ENCODE peak calls at places on chromosomes 6 and 20, in eight cellular contexts. One of them, this sample, is unnamed.

GRCh38 chr20:48538058-48538825 is 289.6 kb downstream of the PREX1 start:
- DNase-seq in kidney: no peak
- DNase-seq in suprapubic skin: no peak
- DNase-seq in OCI-LY7: no peak
- DNase-seq in Peyer's patch: no peak
- DNase-seq in BJ: peak; percentile 56
- DNase-seq in testis: peak; percentile 49
- DNase-seq in upper lobe of left lung: no peak
- DNase-seq in this sample: peak; percentile 61

GRCh38 chr6:122184260-122184934 is 215.1 kb upstream of the HSF2 start:
- DNase-seq in kidney: no peak
- DNase-seq in suprapubic skin: no peak
- DNase-seq in OCI-LY7: no peak
- DNase-seq in Peyer's patch: no peak
- DNase-seq in BJ: no peak
- DNase-seq in testis: no peak
- DNase-seq in upper lobe of left lung: no peak
- DNase-seq in this sample: peak; percentile 50

GRCh38 chr6:157706883-157707282 is 116.2 kb upstream of the SNX9 start:
- DNase-seq in kidney: no peak
- DNase-seq in suprapubic skin: no peak
- DNase-seq in OCI-LY7: no peak
- DNase-seq in Peyer's patch: no peak
- DNase-seq in BJ: no peak
- DNase-seq in testis: no peak
- DNase-seq in upper lobe of left lung: no peak
- DNase-seq in this sample: no peak

GRCh38 chr6:47221565-47221964 is 88.1 kb downstream of the TNFRSF21 start:
- DNase-seq in kidney: no peak
- DNase-seq in suprapubic skin: no peak
- DNase-seq in OCI-LY7: no peak
- DNase-seq in Peyer's patch: no peak
- DNase-seq in BJ: no peak
- DNase-seq in testis: no peak
- DNase-seq in upper lobe of left lung: no peak
- DNase-seq in this sample: no peak

GRCh38 chr20:61803903-61804804 is 261.5 kb downstream of the TAF4 start:
- DNase-seq in kidney: peak; percentile 51
- DNase-seq in suprapubic skin: no peak
- DNase-seq in OCI-LY7: no peak
- DNase-seq in Peyer's patch: no peak
- DNase-seq in BJ: no peak
- DNase-seq in testis: peak; percentile 45
- DNase-seq in upper lobe of left lung: no peak
- DNase-seq in this sample: peak; percentile 48

GRCh38 chr6:169161572-169162167 is 92.0 kb downstream of the THBS2 start:
- DNase-seq in kidney: peak; percentile 51
- DNase-seq in suprapubic skin: no peak
- DNase-seq in OCI-LY7: no peak
- DNase-seq in Peyer's patch: no peak
- DNase-seq in BJ: no peak
- DNase-seq in testis: no peak
- DNase-seq in upper lobe of left lung: no peak
- DNase-seq in this sample: no peak

GRCh38 chr6:36581716-36582115 is 12.4 kb upstream of the SRSF3 start:
- DNase-seq in kidney: no peak
- DNase-seq in suprapubic skin: no peak
- DNase-seq in OCI-LY7: no peak
- DNase-seq in Peyer's patch: no peak
- DNase-seq in BJ: no peak
- DNase-seq in testis: no peak
- DNase-seq in upper lobe of left lung: no peak
- DNase-seq in this sample: no peak

GRCh38 chr6:22737331-22737730 is 168.0 kb downstream of the HDGFL1 start:
- DNase-seq in kidney: no peak
- DNase-seq in suprapubic skin: no peak
- DNase-seq in OCI-LY7: no peak
- DNase-seq in Peyer's patch: no peak
- DNase-seq in BJ: no peak
- DNase-seq in testis: peak; percentile 73
- DNase-seq in upper lobe of left lung: no peak
- DNase-seq in this sample: peak; percentile 25

GRCh38 chr6:1317302-1317815 is 5.5 kb downstream of the FOXQ1 start:
- DNase-seq in kidney: peak; percentile 70
- DNase-seq in suprapubic skin: no peak
- DNase-seq in OCI-LY7: no peak
- DNase-seq in Peyer's patch: no peak
- DNase-seq in BJ: no peak
- DNase-seq in testis: no peak
- DNase-seq in upper lobe of left lung: no peak
- DNase-seq in this sample: no peak

GRCh38 chr6:155248021-155249001 is 15.5 kb upstream of the CLDN20 start:
- DNase-seq in kidney: no peak
- DNase-seq in suprapubic skin: no peak
- DNase-seq in OCI-LY7: peak; percentile 63
- DNase-seq in Peyer's patch: peak; percentile 66
- DNase-seq in BJ: no peak
- DNase-seq in testis: peak; percentile 56
- DNase-seq in upper lobe of left lung: peak; percentile 87
- DNase-seq in this sample: peak; percentile 71

GRCh38 chr20:18588554-18589043 is 745 bp downstream of the DTD1 start:
- DNase-seq in kidney: no peak
- DNase-seq in suprapubic skin: no peak
- DNase-seq in OCI-LY7: no peak
- DNase-seq in Peyer's patch: no peak
- DNase-seq in BJ: no peak
- DNase-seq in testis: peak; percentile 18
- DNase-seq in upper lobe of left lung: no peak
- DNase-seq in this sample: no peak

GRCh38 chr6:111113731-111114438 is 26.6 kb downstream of the SLC16A10 start:
- DNase-seq in kidney: no peak
- DNase-seq in suprapubic skin: no peak
- DNase-seq in OCI-LY7: no peak
- DNase-seq in Peyer's patch: no peak
- DNase-seq in BJ: no peak
- DNase-seq in testis: peak; percentile 37
- DNase-seq in upper lobe of left lung: peak; percentile 59
- DNase-seq in this sample: peak; percentile 34

GRCh38 chr6:44039839-44040350 is 87.4 kb downstream of the MRPL14 start:
- DNase-seq in kidney: peak; percentile 26
- DNase-seq in suprapubic skin: no peak
- DNase-seq in OCI-LY7: no peak
- DNase-seq in Peyer's patch: no peak
- DNase-seq in BJ: no peak
- DNase-seq in testis: no peak
- DNase-seq in upper lobe of left lung: no peak
- DNase-seq in this sample: no peak

GRCh38 chr20:13991311-13991710 is 897 bp upstream of the SEL1L2 start:
- DNase-seq in kidney: no peak
- DNase-seq in suprapubic skin: no peak
- DNase-seq in OCI-LY7: no peak
- DNase-seq in Peyer's patch: no peak
- DNase-seq in BJ: no peak
- DNase-seq in testis: no peak
- DNase-seq in upper lobe of left lung: no peak
- DNase-seq in this sample: no peak

GRCh38 chr6:21479140-21479539 is 114.4 kb upstream of the SOX4 start:
- DNase-seq in kidney: no peak
- DNase-seq in suprapubic skin: no peak
- DNase-seq in OCI-LY7: no peak
- DNase-seq in Peyer's patch: no peak
- DNase-seq in BJ: no peak
- DNase-seq in testis: peak; percentile 69
- DNase-seq in upper lobe of left lung: no peak
- DNase-seq in this sample: peak; percentile 1

GRCh38 chr6:123380257-123380656 is 256.5 kb downstream of the TRDN start:
- DNase-seq in kidney: no peak
- DNase-seq in suprapubic skin: no peak
- DNase-seq in OCI-LY7: peak; percentile 6
- DNase-seq in Peyer's patch: no peak
- DNase-seq in BJ: no peak
- DNase-seq in testis: peak; percentile 23
- DNase-seq in upper lobe of left lung: no peak
- DNase-seq in this sample: peak; percentile 1

GRCh38 chr20:59940956-59941294 is 736 bp downstream of the FAM217B start:
- DNase-seq in kidney: no peak
- DNase-seq in suprapubic skin: no peak
- DNase-seq in OCI-LY7: no peak
- DNase-seq in Peyer's patch: no peak
- DNase-seq in BJ: no peak
- DNase-seq in testis: no peak
- DNase-seq in upper lobe of left lung: no peak
- DNase-seq in this sample: no peak

GRCh38 chr20:59939879-59940128 is 301 bp downstream of the PPP1R3D start:
- DNase-seq in kidney: peak; percentile 90
- DNase-seq in suprapubic skin: no peak
- DNase-seq in OCI-LY7: no peak
- DNase-seq in Peyer's patch: no peak
- DNase-seq in BJ: no peak
- DNase-seq in testis: peak; percentile 43
- DNase-seq in upper lobe of left lung: peak; percentile 68
- DNase-seq in this sample: no peak

GRCh38 chr20:59938696-59939051 is 1.4 kb downstream of the PPP1R3D start:
- DNase-seq in kidney: no peak
- DNase-seq in suprapubic skin: no peak
- DNase-seq in OCI-LY7: no peak
- DNase-seq in Peyer's patch: peak; percentile 44
- DNase-seq in BJ: no peak
- DNase-seq in testis: no peak
- DNase-seq in upper lobe of left lung: peak; percentile 69
- DNase-seq in this sample: peak; percentile 47

GRCh38 chr20:59939052-59939878 is 840 bp downstream of the PPP1R3D start:
- DNase-seq in kidney: peak; percentile 78
- DNase-seq in suprapubic skin: no peak
- DNase-seq in OCI-LY7: no peak
- DNase-seq in Peyer's patch: peak; percentile 49
- DNase-seq in BJ: no peak
- DNase-seq in testis: peak; percentile 23
- DNase-seq in upper lobe of left lung: peak; percentile 29
- DNase-seq in this sample: no peak

GRCh38 chr20:59940129-59940955 is at the start of the genes FAM217B and PPP1R3D:
- DNase-seq in kidney: peak; percentile 99
- DNase-seq in suprapubic skin: peak; percentile 99
- DNase-seq in OCI-LY7: peak; percentile 92
- DNase-seq in Peyer's patch: peak; percentile 99
- DNase-seq in BJ: peak; percentile 86
- DNase-seq in testis: peak; percentile 99
- DNase-seq in upper lobe of left lung: peak; percentile 100
- DNase-seq in this sample: peak; percentile 98
- TF ChIP-seq CTCF in kidney: peak; percentile 15
- TF ChIP-seq CTCF in suprapubic skin: no peak
- TF ChIP-seq CTCF in OCI-LY7: peak; percentile 34
- TF ChIP-seq CTCF in Peyer's patch: no peak
- TF ChIP-seq CTCF in BJ: peak; percentile 7
- TF ChIP-seq CTCF in testis: peak; percentile 2
- TF ChIP-seq CTCF in upper lobe of left lung: no peak
- TF ChIP-seq CTCF in this sample: no peak

GRCh38 chr6:159969921-159970320 is 1.0 kb downstream of the IGF2R start:
- DNase-seq in kidney: no peak
- DNase-seq in suprapubic skin: no peak
- DNase-seq in OCI-LY7: peak; percentile 21
- DNase-seq in Peyer's patch: peak; percentile 81
- DNase-seq in BJ: no peak
- DNase-seq in testis: peak; percentile 90
- DNase-seq in upper lobe of left lung: peak; percentile 86
- DNase-seq in this sample: peak; percentile 73
- H3K4me3 ChIP-seq in kidney: peak overlapping the region; percentile 74
- H3K4me3 ChIP-seq in suprapubic skin: peak overlapping the region; percentile 97
- H3K4me3 ChIP-seq in OCI-LY7: peak overlapping the region; percentile 92
- H3K4me3 ChIP-seq in Peyer's patch: peak overlapping the region; percentile 99
- H3K4me3 ChIP-seq in BJ: peak overlapping the region; percentile 74
- H3K4me3 ChIP-seq in testis: peak overlapping the region; percentile 89
- H3K4me3 ChIP-seq in upper lobe of left lung: peak overlapping the region; percentile 97
- H3K4me3 ChIP-seq in this sample: peak overlapping the region; percentile 68

DNA sequence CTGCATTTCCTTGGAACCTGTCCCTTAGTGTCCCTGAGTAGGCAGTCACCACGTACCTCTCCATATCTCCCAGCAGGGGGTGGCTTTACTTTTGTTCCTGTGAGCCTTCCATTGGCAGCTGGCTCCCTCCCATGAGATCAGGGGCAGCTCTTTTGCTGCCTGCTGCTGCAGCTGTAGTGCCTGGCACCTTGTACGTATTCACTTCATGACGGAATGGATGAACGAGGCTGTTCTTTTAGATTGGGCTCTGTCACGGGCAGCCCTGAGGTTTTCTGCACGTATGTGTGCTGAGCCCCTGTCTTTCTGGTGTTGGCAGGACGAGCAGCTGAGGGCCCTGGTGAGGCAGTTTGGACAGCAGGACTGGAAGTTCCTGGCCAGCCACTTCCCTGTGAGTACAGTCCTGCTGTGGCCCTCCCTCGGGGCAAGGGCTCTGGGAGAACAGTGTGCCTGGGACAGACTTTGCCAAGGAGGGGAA is 14.6 kb downstream of the MYBL2 start:
- DNase-seq in kidney: no peak
- DNase-seq in suprapubic skin: no peak
- DNase-seq in OCI-LY7: peak; percentile 82
- DNase-seq in Peyer's patch: peak; percentile 55
- DNase-seq in BJ: no peak
- DNase-seq in testis: no peak
- DNase-seq in upper lobe of left lung: no peak
- DNase-seq in this sample: peak; percentile 26
- TF ChIP-seq CTCF in kidney: no peak
- TF ChIP-seq CTCF in suprapubic skin: no peak
- TF ChIP-seq CTCF in OCI-LY7: peak; percentile 61
- TF ChIP-seq CTCF in Peyer's patch: no peak
- TF ChIP-seq CTCF in BJ: peak; percentile 30
- TF ChIP-seq CTCF in testis: no peak
- TF ChIP-seq CTCF in upper lobe of left lung: no peak
- TF ChIP-seq CTCF in this sample: peak; percentile 31

DNA sequence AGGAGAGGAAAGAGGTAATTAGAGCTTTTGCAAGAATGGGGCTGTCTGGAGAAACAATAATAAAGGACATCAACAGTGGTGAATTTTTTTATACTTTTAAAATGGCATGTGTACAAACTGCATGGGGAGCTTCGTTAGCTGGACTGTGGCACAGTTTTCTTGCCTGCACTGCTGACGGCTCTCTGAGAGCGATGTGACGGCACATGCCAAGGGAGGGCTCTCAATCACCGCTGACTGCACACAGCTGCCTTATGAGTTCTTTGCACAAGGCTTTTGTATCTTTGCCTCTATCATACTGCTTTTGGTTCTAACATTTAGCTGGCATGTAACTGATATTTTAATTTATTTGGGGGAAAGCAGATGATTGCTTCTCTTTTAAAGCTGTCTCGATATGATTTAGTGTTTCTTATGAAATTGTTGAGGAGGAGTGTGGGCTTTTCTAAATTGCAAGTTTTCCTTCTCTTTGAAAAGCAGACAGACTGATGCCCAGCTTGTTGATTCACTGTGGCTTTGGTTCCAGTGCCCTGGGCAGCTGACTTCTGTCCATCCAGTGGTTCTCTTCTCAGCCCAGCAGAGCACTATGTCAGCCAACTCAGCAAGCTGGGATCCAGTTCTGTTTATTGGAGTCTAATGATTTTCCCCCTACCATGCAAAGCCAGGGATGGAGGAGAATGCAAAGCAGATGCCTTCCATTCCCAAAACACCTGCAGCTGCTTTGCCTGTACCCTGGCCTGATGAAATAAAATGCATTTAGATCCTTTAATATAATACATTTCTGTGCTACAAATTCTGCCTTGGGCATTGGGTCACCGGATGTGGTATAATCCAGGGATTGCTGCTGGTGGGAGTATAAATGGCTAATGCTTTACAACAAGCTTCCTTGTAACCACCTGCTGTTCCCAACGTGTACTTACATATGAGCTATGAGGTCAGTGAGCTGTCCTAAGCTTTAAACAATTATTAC is 323.9 kb downstream of the ZFAND3 start:
- DNase-seq in kidney: no peak
- DNase-seq in suprapubic skin: no peak
- DNase-seq in OCI-LY7: no peak
- DNase-seq in Peyer's patch: no peak
- DNase-seq in BJ: peak; percentile 1
- DNase-seq in testis: no peak
- DNase-seq in upper lobe of left lung: no peak
- DNase-seq in this sample: no peak
- H3K4me3 ChIP-seq in kidney: no peak overlapping the region
- H3K4me3 ChIP-seq in suprapubic skin: no peak overlapping the region
- H3K4me3 ChIP-seq in OCI-LY7: no peak overlapping the region
- H3K4me3 ChIP-seq in Peyer's patch: no peak overlapping the region
- H3K4me3 ChIP-seq in BJ: no peak overlapping the region
- H3K4me3 ChIP-seq in testis: no peak overlapping the region
- H3K4me3 ChIP-seq in upper lobe of left lung: no peak overlapping the region
- H3K4me3 ChIP-seq in this sample: no peak overlapping the region